ENCODE peak calls at places on chromosomes 4 and X, in eight cellular contexts. Z, Y, I, O, C, L, V and B are unnamed samples.

GRCh38 chr4:170853422-170854021 is 763.8 kb upstream of the AADAT start:
- DNase-seq in O (peak; percentile 45), Z (no peak), Y (no peak), V (no peak), C (peak; percentile 38), L (peak; percentile 31), I (peak; percentile 71), B (peak; percentile 36)

GRCh38 chr4:68658672-68659071 is 11.8 kb downstream of the UGT2B15 start:
- DNase-seq in C (no peak), O (no peak), V (no peak), L (no peak), I (no peak), Y (no peak), Z (no peak), B (no peak)

GRCh38 chr4:15888515-15888914 is 50.0 kb downstream of the FGFBP1 start:
- DNase-seq in I (no peak), Y (no peak), C (no peak), Z (no peak), O (no peak), L (no peak), V (no peak), B (no peak)

GRCh38 chr4:176584031-176584430 is 208.7 kb downstream of the VEGFC start:
- DNase-seq in C (no peak), Y (no peak), I (no peak), O (no peak), Z (no peak), V (no peak), L (no peak), B (no peak)

GRCh38 chr4:112321768-112322684 is 24.9 kb downstream of the ALPK1 start:
- DNase-seq in L (peak; percentile 52), Z (peak; percentile 64), I (peak; percentile 47), C (no peak), V (peak; percentile 51), Y (peak; percentile 59), O (peak; percentile 76), B (peak; percentile 42)

GRCh38 chrX:37441377-37441776 is 92.2 kb downstream of the PRRG1 start:
- DNase-seq in L (no peak), Y (no peak), V (no peak), I (no peak), O (no peak), Z (no peak), C (no peak), B (no peak)

GRCh38 chrX:24899391-24899790 is 116.4 kb downstream of the ARX start:
- DNase-seq in I (no peak), O (no peak), Y (no peak), C (no peak), Z (no peak), L (no peak), V (no peak), B (no peak)

GRCh38 chr4:100736651-100737450 is 219.0 kb upstream of the EMCN start:
- DNase-seq in O (no peak), C (no peak), I (no peak), Z (no peak), Y (no peak), V (no peak), L (no peak), B (no peak)

GRCh38 chr4:153087671-153088194 is 116.5 kb upstream of the TRIM2 start:
- DNase-seq in L (no peak), O (no peak), C (no peak), I (no peak), Z (no peak), V (no peak), Y (no peak), B (no peak)

GRCh38 chr4:55866973-55867574 is 13.6 kb downstream of the EXOC1 start:
- DNase-seq in Z (no peak), C (no peak), I (no peak), L (no peak), O (peak; percentile 74), V (no peak), Y (peak; percentile 39), B (peak; percentile 38)

GRCh38 chr4:53315300-53315699 is 50.6 kb downstream of the SCFD2 start:
- DNase-seq in I (no peak), V (no peak), L (no peak), C (no peak), O (no peak), Y (no peak), Z (no peak), B (no peak)

GRCh38 chr4:84920591-84920990 is 45.9 kb downstream of the WDFY3 start:
- DNase-seq in I (no peak), O (no peak), L (no peak), C (no peak), V (no peak), Y (no peak), Z (no peak), B (no peak)

GRCh38 chr4:133402616-133403015 is 253.5 kb downstream of the PCDH10 start:
- DNase-seq in V (no peak), L (no peak), I (no peak), C (no peak), Y (no peak), Z (no peak), O (no peak), B (no peak)

GRCh38 chrX:111955916-111956315 is 79.9 kb downstream of the TRPC5OS start:
- DNase-seq in L (no peak), V (no peak), I (no peak), Z (no peak), Y (no peak), O (no peak), C (no peak), B (no peak)

GRCh38 chr4:153486281-153487151 is 20.4 kb downstream of the TMEM131L start:
- DNase-seq in L (peak; percentile 52), Y (no peak), O (no peak), C (no peak), I (peak; percentile 58), V (no peak), Z (no peak), B (no peak)

GRCh38 chr4:104491826-104492771 is 2.6 kb downstream of the CXXC4 start:
- DNase-seq in C (no peak), L (no peak), Y (no peak), Z (no peak), I (peak; percentile 73), O (no peak), V (no peak), B (no peak)

GRCh38 chrX:74546984-74547383 is 67.4 kb downstream of the RLIM start:
- DNase-seq in V (no peak), O (no peak), Z (no peak), C (no peak), Y (no peak), L (no peak), I (no peak), B (no peak)

GRCh38 chr4:9762823-9763475 is 18.5 kb upstream of the DRD5 start:
- DNase-seq in Y (peak; percentile 21), L (peak; percentile 48), O (peak; percentile 58), Z (peak; percentile 40), C (no peak), I (peak; percentile 75), V (no peak), B (peak; percentile 51)

GRCh38 chr4:61336488-61336887 is 136.4 kb downstream of the ADGRL3 start:
- DNase-seq in V (no peak), O (no peak), C (no peak), Z (no peak), I (no peak), L (no peak), Y (no peak), B (no peak)

GRCh38 chrX:74923942-74924448 is 1.3 kb downstream of the NEXMIF start:
- DNase-seq in C (peak; percentile 44), O (no peak), Y (no peak), L (no peak), Z (no peak), I (no peak), V (no peak), B (no peak)

GRCh38 chrX:22575161-22575845 is 302.6 kb downstream of the CBLL2 start:
- DNase-seq in C (no peak), I (no peak), Z (no peak), O (no peak), L (no peak), V (no peak), Y (no peak), B (no peak)

GRCh38 chr4:94856030-94856429 is 98.3 kb downstream of the BMPR1B start:
- DNase-seq in V (no peak), Y (no peak), C (no peak), O (no peak), I (no peak), L (no peak), Z (no peak), B (no peak)

GRCh38 chrX:137051978-137052640 is 18.3 kb upstream of the GPR101 start:
- DNase-seq in V (peak; percentile 50), I (peak; percentile 75), Y (peak; percentile 68), O (peak; percentile 71), L (peak; percentile 62), C (peak; percentile 56), Z (peak; percentile 71), B (peak; percentile 56)

GRCh38 chrX:133838761-133839676 is 146.4 kb downstream of the GPC3 start:
- DNase-seq in O (peak; percentile 12), L (no peak), V (no peak), Z (no peak), C (no peak), I (peak; percentile 43), Y (peak; percentile 27), B (no peak)

GRCh38 chr4:173381610-173382009 is 10.9 kb downstream of the SAP30 start:
- DNase-seq in V (no peak), I (no peak), L (no peak), Y (no peak), C (no peak), O (no peak), Z (no peak), B (no peak)

GRCh38 chrX:144801786-144802185 is 445.5 kb upstream of the SPANXN1 start:
- DNase-seq in Y (no peak), O (no peak), L (no peak), C (no peak), V (no peak), Z (no peak), I (no peak), B (no peak)

GRCh38 chr4:42953316-42953715 is 60.8 kb downstream of the GRXCR1 start:
- DNase-seq in L (no peak), C (no peak), V (no peak), O (no peak), Z (no peak), I (no peak), Y (no peak), B (no peak)

GRCh38 chr4:3184725-3185124 is 64.2 kb upstream of the MSANTD1 start:
- DNase-seq in V (no peak), Z (no peak), O (no peak), Y (no peak), I (no peak), C (no peak), L (no peak), B (no peak)

GRCh38 chrX:78643106-78643505 is 16.0 kb downstream of the RTL3 start:
- DNase-seq in L (no peak), Y (no peak), Z (no peak), O (no peak), C (no peak), I (no peak), V (no peak), B (no peak)

GRCh38 chr4:138096384-138097062 is 145.6 kb downstream of the SLC7A11 start:
- DNase-seq in O (no peak), Z (no peak), V (no peak), C (no peak), L (no peak), Y (no peak), I (no peak), B (no peak)

GRCh38 chr4:3862640-3863420 is 96.6 kb downstream of the ADRA2C start:
- DNase-seq in I (peak; percentile 97), V (no peak), L (no peak), O (no peak), C (no peak), Z (no peak), Y (no peak), B (no peak)

GRCh38 chr4:132479543-132479942 is 669.6 kb upstream of the PCDH10 start:
- DNase-seq in C (no peak), Y (no peak), L (no peak), Z (no peak), V (no peak), I (no peak), O (no peak), B (no peak)

GRCh38 chr4:33052241-33052640 is 2332.1 kb downstream of the PCDH7 start:
- DNase-seq in V (no peak), I (no peak), L (no peak), O (no peak), C (no peak), Z (no peak), Y (no peak), B (no peak)

GRCh38 chr4:73944061-73944875 is 37.6 kb downstream of the PF4 start:
- DNase-seq in I (peak; percentile 47), O (no peak), L (peak; percentile 61), C (no peak), Y (no peak), Z (no peak), V (no peak), B (no peak)